ENCODE peak calls at places on chromosomes 5 and 9, in five cellular contexts. H, Q, V, B and Y are unnamed samples.

GRCh38 chr5:166699616-166700015 is 1591.8 kb upstream of the WWC1 start:
- DNase-seq in V (no peak), Q (no peak), B (no peak), H (no peak), Y (no peak)

GRCh38 chr5:2430606-2431005 is 320.9 kb downstream of the IRX2 start:
- DNase-seq in H (no peak), B (no peak), Q (no peak), V (no peak), Y (no peak)

GRCh38 chr9:113636165-113636564 is 172.6 kb downstream of the RGS3 start:
- DNase-seq in H (no peak), B (no peak), Q (no peak), V (no peak), Y (no peak)

GRCh38 chr5:133801955-133802751 is 166.3 kb downstream of the C5orf15 start:
- DNase-seq in V (no peak), H (no peak), B (no peak), Q (no peak), Y (no peak)

GRCh38 chr5:94072116-94072515 is 330.7 kb upstream of the POU5F2 start:
- DNase-seq in Q (no peak), B (no peak), H (no peak), V (no peak), Y (no peak)

GRCh38 chr5:141476132-141476909 is 555 bp downstream of the PCDHGC3 start:
- DNase-seq in V (peak), H (no peak), Q (peak), B (no peak), Y (no peak)

GRCh38 chr5:137156175-137156574 is 343.0 kb downstream of the SPOCK1 start:
- DNase-seq in B (no peak), Q (no peak), H (no peak), V (no peak), Y (no peak)

GRCh38 chr5:139193928-139194327 is 4.2 kb downstream of the SIL1 start:
- DNase-seq in V (no peak), Q (no peak), B (no peak), H (no peak), Y (no peak)

GRCh38 chr5:134101686-134102439 is 12.6 kb upstream of the TCF7 start:
- DNase-seq in B (peak), V (peak), H (peak), Q (peak), Y (peak)

GRCh38 chr5:72467987-72468386 is 39.2 kb downstream of the ZNF366 start:
- DNase-seq in V (no peak), B (no peak), H (no peak), Q (no peak), Y (no peak)

GRCh38 chr9:95406114-95406513 is 88.6 kb upstream of the FANCC start:
- DNase-seq in Q (no peak), V (no peak), B (no peak), H (no peak), Y (no peak)

GRCh38 chr5:40452874-40453624 is 226.7 kb upstream of the PTGER4 start:
- DNase-seq in B (no peak), H (no peak), V (no peak), Q (no peak), Y (no peak)

GRCh38 chr5:83179966-83180365 is 102.6 kb downstream of the XRCC4 start:
- DNase-seq in B (no peak), H (no peak), V (no peak), Q (no peak), Y (no peak)

GRCh38 chr5:3221432-3221831 is 374.2 kb upstream of the IRX1 start:
- DNase-seq in Q (no peak), B (no peak), H (no peak), V (no peak), Y (no peak)

GRCh38 chr5:54063817-54064216 is 246.6 kb downstream of the ARL15 start:
- DNase-seq in Q (no peak), B (no peak), V (no peak), H (no peak), Y (no peak)

GRCh38 chr9:26129216-26129615 is 451.0 kb upstream of the TUSC1 start:
- DNase-seq in H (no peak), B (no peak), V (no peak), Q (no peak), Y (no peak)

GRCh38 chr9:128143409-128144238 is 5.6 kb upstream of the LCN2 start:
- DNase-seq in H (no peak), V (no peak), B (no peak), Q (no peak), Y (no peak)

GRCh38 chr9:132731230-132731629 is 61.0 kb downstream of the GTF3C4 start:
- DNase-seq in B (no peak), H (no peak), Q (no peak), V (no peak), Y (no peak)

GRCh38 chr5:137621861-137622823 is 113.7 kb downstream of the KLHL3 start:
- DNase-seq in Q (no peak), H (no peak), V (no peak), B (no peak), Y (no peak)

GRCh38 chr9:5459289-5459829 is 9.0 kb downstream of the CD274 start:
- DNase-seq in B (no peak), Q (no peak), V (no peak), H (peak), Y (no peak)

GRCh38 chr9:16721972-16722371 is 148.5 kb downstream of the BNC2 start:
- DNase-seq in Q (no peak), H (no peak), V (no peak), B (no peak), Y (no peak)

GRCh38 chr5:57441557-57441956 is 41.1 kb downstream of the ACTBL2 start:
- DNase-seq in B (no peak), V (no peak), Q (no peak), H (no peak), Y (no peak)

GRCh38 chr5:73312872-73313510 is 135.6 kb downstream of the FOXD1 start:
- DNase-seq in V (no peak), H (no peak), Q (no peak), B (no peak), Y (no peak)

GRCh38 chr5:57103317-57103907 is 70.4 kb upstream of the GPBP1 start:
- DNase-seq in B (no peak), H (no peak), Q (no peak), V (no peak), Y (no peak)

GRCh38 chr9:36997414-36997813 is 36.7 kb downstream of the PAX5 start:
- DNase-seq in B (no peak), V (no peak), H (no peak), Q (no peak), Y (no peak)

GRCh38 chr5:8825161-8825757 is 720.6 kb downstream of the SEMA5A start:
- DNase-seq in V (no peak), Q (no peak), H (no peak), B (no peak), Y (no peak)

GRCh38 chr9:115360122-115360521 is 242.2 kb upstream of the TNC start:
- DNase-seq in Q (no peak), H (no peak), V (no peak), B (no peak), Y (no peak)

GRCh38 chr9:125142560-125143376 is 560 bp downstream of the SCAI start:
- DNase-seq in B (no peak), Q (no peak), V (peak), H (peak), Y (no peak)

GRCh38 chr9:101354143-101354764 is 30.6 kb downstream of the BAAT start:
- DNase-seq in H (no peak), V (no peak), B (no peak), Q (no peak), Y (no peak)

GRCh38 chr9:126235350-126235740 is 91.3 kb upstream of the MVB12B start:
- DNase-seq in H (no peak), Q (no peak), B (no peak), V (no peak), Y (no peak)

GRCh38 chr9:133349965-133350624 is 2.1 kb downstream of the RPL7A start:
- DNase-seq in H (no peak), B (no peak), V (no peak), Q (no peak), Y (no peak)